ENCODE peak calls at places on chromosomes 6 and 20, in nine cellular contexts. F is CD8-positive, alpha-beta T cell; U is GM12864; N is choroid plexus epithelial cell; G is NCI-H1092; O is activated T-cell treated with anti-CD3 and anti-CD28 coated beads for 4 hours; L is chondrocyte; Q is stomach; R is stimulated activated CD4-positive, alpha-beta T cell treated with anti-CD3 and anti-CD28 coated beads, Interleukin-1b, Interleukin-23, amount 100 ng/mL, for 48 hours. C is an unnamed sample.

GRCh38 chr6:40904583-40905194 is 134.3 kb downstream of the UNC5CL start:
- DNase-seq in F (no peak), U (no peak), N (no peak), G (no peak), O (no peak), L (no peak), Q (no peak), R (no peak), C (no peak)

GRCh38 chr6:168342626-168343025 is 23.0 kb upstream of the DACT2 start:
- DNase-seq in F (no peak), U (no peak), N (no peak), G (no peak), O (no peak), L (no peak), Q (no peak), R (no peak), C (no peak)

GRCh38 chr6:50249493-50249892 is 199.8 kb upstream of the DEFB112 start:
- DNase-seq in F (no peak), U (no peak), N (peak; percentile 0), G (no peak), O (no peak), L (no peak), Q (no peak), R (no peak), C (no peak)

GRCh38 chr20:8132015-8132631 is at the start of gene PLCB1:
- DNase-seq in F (peak; percentile 72), U (no peak), N (peak; percentile 89), G (peak; percentile 80), O (peak; percentile 51), L (peak; percentile 91), Q (peak; percentile 87), R (peak; percentile 73), C (peak; percentile 55)

GRCh38 chr6:5107332-5107731 is 22.2 kb downstream of the PPP1R3G start:
- DNase-seq in F (no peak), U (no peak), N (no peak), G (no peak), O (no peak), L (no peak), Q (no peak), R (no peak), C (no peak)

GRCh38 chr6:150907385-150907784 is 41.9 kb downstream of the MTHFD1L start:
- DNase-seq in F (no peak), U (no peak), N (no peak), G (no peak), O (no peak), L (no peak), Q (no peak), R (no peak), C (no peak)

GRCh38 chr6:20473518-20473917 is 60.7 kb upstream of the CDKAL1 start:
- DNase-seq in F (no peak), U (no peak), N (no peak), G (no peak), O (no peak), L (no peak), Q (no peak), R (no peak), C (no peak)

GRCh38 chr20:44390280-44390679 is 34.8 kb downstream of the HNF4A start:
- DNase-seq in F (no peak), U (no peak), N (no peak), G (no peak), O (no peak), L (peak; percentile 80), Q (no peak), R (no peak), C (no peak)

C was measured in NCI-H526.